ENCODE peak calls at places on chromosomes 11 and 22, in six cellular contexts. One of them, this sample, is unnamed.

GRCh38 chr11:126853732-126854131 is 146.8 kb downstream of the KIRREL3 start:
- DNase-seq in GM23248: peak
- DNase-seq in PC-3: no peak
- DNase-seq in GM23338: no peak
- DNase-seq in OCI-LY7: no peak
- DNase-seq in HCT116: no peak
- DNase-seq in this sample: no peak

GRCh38 chr22:36010090-36010489 is 18.5 kb downstream of the RBFOX2 start:
- DNase-seq in GM23338: peak
- DNase-seq in OCI-LY7: no peak
- DNase-seq in GM23248: no peak
- DNase-seq in HCT116: no peak
- DNase-seq in PC-3: no peak
- DNase-seq in this sample: peak

GRCh38 chr11:19328586-19329311 is 88.0 kb upstream of the E2F8 start:
- DNase-seq in HCT116: no peak
- DNase-seq in GM23338: no peak
- DNase-seq in OCI-LY7: no peak
- DNase-seq in PC-3: no peak
- DNase-seq in GM23248: peak
- DNase-seq in this sample: no peak

GRCh38 chr11:12556788-12557384 is 117.3 kb upstream of the TEAD1 start:
- DNase-seq in GM23338: peak
- DNase-seq in HCT116: peak
- DNase-seq in PC-3: peak
- DNase-seq in GM23248: peak
- DNase-seq in OCI-LY7: no peak
- DNase-seq in this sample: peak

GRCh38 chr11:57407010-57407409 is 16.6 kb upstream of the PRG2 start:
- DNase-seq in GM23248: no peak
- DNase-seq in GM23338: no peak
- DNase-seq in PC-3: no peak
- DNase-seq in OCI-LY7: no peak
- DNase-seq in HCT116: no peak
- DNase-seq in this sample: no peak

GRCh38 chr11:109708184-109708583 is 286.2 kb downstream of the C11orf87 start:
- DNase-seq in HCT116: no peak
- DNase-seq in GM23338: no peak
- DNase-seq in GM23248: no peak
- DNase-seq in OCI-LY7: no peak
- DNase-seq in PC-3: no peak
- DNase-seq in this sample: peak

GRCh38 chr22:25023879-25024278 is 71.4 kb downstream of the KIAA1671 start:
- DNase-seq in GM23338: no peak
- DNase-seq in OCI-LY7: no peak
- DNase-seq in PC-3: no peak
- DNase-seq in GM23248: no peak
- DNase-seq in HCT116: no peak
- DNase-seq in this sample: no peak

GRCh38 chr22:42906605-42907338 is 49.7 kb upstream of the ARFGAP3 start:
- DNase-seq in GM23248: peak
- DNase-seq in OCI-LY7: no peak
- DNase-seq in PC-3: no peak
- DNase-seq in HCT116: no peak
- DNase-seq in GM23338: no peak
- DNase-seq in this sample: no peak

GRCh38 chr11:121534131-121535093 is 81.6 kb upstream of the SORL1-AS1 start:
- DNase-seq in HCT116: no peak
- DNase-seq in GM23338: peak
- DNase-seq in PC-3: peak
- DNase-seq in GM23248: peak
- DNase-seq in OCI-LY7: peak
- DNase-seq in this sample: no peak

GRCh38 chr11:33893711-33894401 is 2.0 kb upstream of the LMO2 start:
- DNase-seq in PC-3: no peak
- DNase-seq in OCI-LY7: peak
- DNase-seq in GM23338: no peak
- DNase-seq in HCT116: no peak
- DNase-seq in GM23248: no peak
- DNase-seq in this sample: no peak

GRCh38 chr11:2929511-2929879 is 275 bp upstream of the PHLDA2 start:
- DNase-seq in GM23338: no peak
- DNase-seq in OCI-LY7: no peak
- DNase-seq in GM23248: peak
- DNase-seq in HCT116: peak
- DNase-seq in PC-3: peak
- DNase-seq in this sample: peak

GRCh38 chr11:127071606-127072005 is 71.0 kb upstream of the KIRREL3 start:
- DNase-seq in PC-3: no peak
- DNase-seq in OCI-LY7: no peak
- DNase-seq in HCT116: no peak
- DNase-seq in GM23338: no peak
- DNase-seq in GM23248: no peak
- DNase-seq in this sample: no peak

GRCh38 chr11:94926698-94927237 is 46.6 kb downstream of the CWC15 start:
- DNase-seq in OCI-LY7: no peak
- DNase-seq in GM23338: peak
- DNase-seq in GM23248: peak
- DNase-seq in HCT116: no peak
- DNase-seq in PC-3: peak
- DNase-seq in this sample: no peak

GRCh38 chr11:27462543-27462942 is 10.0 kb downstream of the LGR4 start:
- DNase-seq in HCT116: no peak
- DNase-seq in GM23338: no peak
- DNase-seq in PC-3: peak
- DNase-seq in OCI-LY7: no peak
- DNase-seq in GM23248: peak
- DNase-seq in this sample: no peak

GRCh38 chr11:441418-442274 is at the start of gene ANO9:
- DNase-seq in GM23248: no peak
- DNase-seq in OCI-LY7: peak
- DNase-seq in HCT116: no peak
- DNase-seq in PC-3: peak
- DNase-seq in GM23338: peak
- DNase-seq in this sample: peak

GRCh38 chr22:19974233-19974861 is 32.7 kb upstream of the TXNRD2 start:
- DNase-seq in GM23248: peak
- DNase-seq in GM23338: peak
- DNase-seq in PC-3: peak
- DNase-seq in OCI-LY7: peak
- DNase-seq in HCT116: peak
- DNase-seq in this sample: peak

GRCh38 chr11:62799486-62799885 is 5.8 kb downstream of the NXF1 start:
- DNase-seq in GM23248: no peak
- DNase-seq in HCT116: no peak
- DNase-seq in PC-3: no peak
- DNase-seq in OCI-LY7: no peak
- DNase-seq in GM23338: no peak
- DNase-seq in this sample: no peak

GRCh38 chr11:57072640-57073039 is 83.9 kb downstream of the OR5AK2 start:
- DNase-seq in OCI-LY7: no peak
- DNase-seq in GM23338: no peak
- DNase-seq in HCT116: peak
- DNase-seq in GM23248: peak
- DNase-seq in PC-3: peak
- DNase-seq in this sample: no peak

GRCh38 chr11:35288311-35288710 is 131.0 kb downstream of the SLC1A2 start:
- DNase-seq in GM23338: no peak
- DNase-seq in HCT116: no peak
- DNase-seq in OCI-LY7: no peak
- DNase-seq in PC-3: no peak
- DNase-seq in GM23248: peak
- DNase-seq in this sample: no peak

GRCh38 chr11:70230840-70231710 is 28.0 kb downstream of the FADD start:
- DNase-seq in GM23248: no peak
- DNase-seq in GM23338: no peak
- DNase-seq in OCI-LY7: no peak
- DNase-seq in PC-3: no peak
- DNase-seq in HCT116: no peak
- DNase-seq in this sample: no peak

GRCh38 chr22:37051629-37052385 is at the start of gene KCTD17:
- DNase-seq in OCI-LY7: peak
- DNase-seq in GM23248: peak
- DNase-seq in HCT116: peak
- DNase-seq in GM23338: peak
- DNase-seq in PC-3: peak
- DNase-seq in this sample: peak
- TF ChIP-seq EZH2phosphoT487 in OCI-LY7: no peak
- TF ChIP-seq EZH2phosphoT487 in GM23248: no peak
- TF ChIP-seq EZH2phosphoT487 in HCT116: no peak
- TF ChIP-seq EZH2phosphoT487 in GM23338: no peak
- TF ChIP-seq EZH2phosphoT487 in PC-3: no peak
- TF ChIP-seq EZH2phosphoT487 in this sample: no peak

GRCh38 chr22:31173386-31174145 is 13.6 kb downstream of the RNF185 start:
- DNase-seq in GM23338: no peak
- DNase-seq in HCT116: no peak
- DNase-seq in GM23248: peak
- DNase-seq in PC-3: peak
- DNase-seq in OCI-LY7: no peak
- DNase-seq in this sample: no peak
- TF ChIP-seq EZH2phosphoT487 in GM23338: no peak
- TF ChIP-seq EZH2phosphoT487 in HCT116: no peak
- TF ChIP-seq EZH2phosphoT487 in GM23248: no peak
- TF ChIP-seq EZH2phosphoT487 in PC-3: no peak
- TF ChIP-seq EZH2phosphoT487 in OCI-LY7: no peak
- TF ChIP-seq EZH2phosphoT487 in this sample: no peak

DNA sequence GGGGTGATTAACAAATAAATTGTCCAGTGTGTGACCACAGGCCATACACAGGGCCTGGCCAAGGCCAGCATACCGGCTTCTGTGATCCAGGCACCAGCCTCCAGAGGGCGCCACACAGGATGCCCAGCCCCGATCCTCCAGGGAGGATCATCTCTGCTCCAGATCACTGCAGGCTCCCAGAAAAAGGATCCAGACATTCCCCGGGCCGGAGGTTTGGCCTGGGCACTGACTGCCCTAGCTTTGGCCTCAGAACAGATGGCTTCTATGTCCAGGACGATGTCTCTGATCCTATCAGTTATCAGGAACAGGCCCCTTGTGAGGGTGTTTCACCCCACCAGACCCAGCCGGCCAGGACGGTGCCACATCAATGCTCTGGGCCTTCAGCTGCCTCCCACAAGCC is 74.5 kb upstream of the LMO1 start:
- DNase-seq in GM23338: peak
- DNase-seq in PC-3: peak
- DNase-seq in OCI-LY7: peak
- DNase-seq in GM23248: peak
- DNase-seq in HCT116: peak
- DNase-seq in this sample: peak
- TF ChIP-seq EZH2phosphoT487 in GM23338: no peak
- TF ChIP-seq EZH2phosphoT487 in PC-3: no peak
- TF ChIP-seq EZH2phosphoT487 in OCI-LY7: no peak
- TF ChIP-seq EZH2phosphoT487 in GM23248: no peak
- TF ChIP-seq EZH2phosphoT487 in HCT116: no peak
- TF ChIP-seq EZH2phosphoT487 in this sample: no peak

DNA sequence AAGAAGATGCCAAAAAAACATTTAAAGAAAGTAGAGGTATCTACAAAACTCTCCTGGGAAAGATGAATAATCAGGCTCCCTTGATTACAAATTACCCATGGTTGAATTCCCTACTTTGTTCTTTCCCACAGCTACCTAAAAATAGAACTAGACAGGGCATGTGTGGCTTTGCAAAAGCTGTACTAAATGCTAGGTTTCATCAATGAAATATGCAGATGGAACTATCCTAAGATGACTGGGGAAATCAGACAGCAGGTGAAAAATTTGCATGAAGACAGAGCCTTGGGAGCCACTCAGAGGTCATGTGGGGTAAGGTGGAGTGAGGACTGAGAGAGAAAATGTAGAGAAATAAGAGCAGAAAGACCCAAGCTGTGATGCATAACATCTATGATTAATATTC is 14.7 kb downstream of the LAYN start:
- DNase-seq in PC-3: peak
- DNase-seq in OCI-LY7: no peak
- DNase-seq in GM23248: peak
- DNase-seq in HCT116: no peak
- DNase-seq in GM23338: no peak
- DNase-seq in this sample: no peak
- TF ChIP-seq EZH2phosphoT487 in PC-3: no peak
- TF ChIP-seq EZH2phosphoT487 in OCI-LY7: no peak
- TF ChIP-seq EZH2phosphoT487 in GM23248: no peak
- TF ChIP-seq EZH2phosphoT487 in HCT116: no peak
- TF ChIP-seq EZH2phosphoT487 in GM23338: no peak
- TF ChIP-seq EZH2phosphoT487 in this sample: no peak

DNA sequence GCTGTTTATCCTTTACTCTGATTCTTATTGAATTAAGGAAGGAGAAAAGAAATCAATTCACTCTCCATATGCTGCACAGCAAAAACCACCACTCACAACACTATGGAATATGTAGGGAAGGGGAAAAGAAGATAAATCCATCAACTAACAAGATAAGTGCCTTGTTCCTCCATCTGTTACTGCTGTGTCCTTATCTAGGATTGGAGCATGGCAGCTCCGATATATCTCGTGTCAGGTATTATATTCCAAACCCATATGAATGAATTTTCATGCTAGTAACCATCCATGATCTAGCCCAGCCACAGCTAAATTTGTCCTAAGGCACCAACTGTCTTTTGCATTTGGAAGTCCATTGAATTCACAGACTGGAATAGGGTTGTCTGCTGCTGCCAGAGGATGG is 71.0 kb downstream of the NTM start:
- DNase-seq in GM23338: no peak
- DNase-seq in OCI-LY7: no peak
- DNase-seq in PC-3: no peak
- DNase-seq in GM23248: no peak
- DNase-seq in HCT116: no peak
- DNase-seq in this sample: no peak
- TF ChIP-seq EZH2phosphoT487 in GM23338: no peak
- TF ChIP-seq EZH2phosphoT487 in OCI-LY7: no peak
- TF ChIP-seq EZH2phosphoT487 in PC-3: no peak
- TF ChIP-seq EZH2phosphoT487 in GM23248: no peak
- TF ChIP-seq EZH2phosphoT487 in HCT116: no peak
- TF ChIP-seq EZH2phosphoT487 in this sample: no peak